ENCODE peak calls at places on chromosome 21, in seven cellular contexts. U, J, M, I, E, F and Q are unnamed samples.

GRCh38 chr21:44794031-44794374 is 7.6 kb downstream of the UBE2G2 start:
- DNase-seq in J (no peak), F (no peak), E (no peak), I (no peak), U (no peak), M (no peak), Q (no peak)

GRCh38 chr21:37878946-37879660 is 37.2 kb downstream of the KCNJ6 start:
- DNase-seq in J (no peak), M (no peak), F (peak), I (no peak), U (peak), E (no peak), Q (no peak)

GRCh38 chr21:46159841-46160562 is 4.6 kb upstream of the FTCD start:
- DNase-seq in F (no peak), E (no peak), I (no peak), M (no peak), J (no peak), U (no peak), Q (no peak)

GRCh38 chr21:40254540-40255455 is 387.6 kb downstream of the PCP4 start:
- DNase-seq in M (no peak), J (no peak), U (no peak), E (no peak), I (no peak), F (no peak), Q (no peak)

GRCh38 chr21:36504067-36505058 is 24.4 kb upstream of the CLDN14 start:
- DNase-seq in U (peak), J (no peak), I (peak), F (peak), M (peak), E (peak), Q (peak)

GRCh38 chr21:41965045-41965444 is 11.2 kb upstream of the C2CD2 start:
- DNase-seq in F (no peak), I (no peak), U (no peak), M (no peak), E (no peak), J (no peak), Q (no peak)

GRCh38 chr21:32336711-32337110 is 38.1 kb downstream of the MRAP start:
- DNase-seq in J (no peak), E (no peak), F (peak), M (no peak), I (no peak), U (peak), Q (no peak)

GRCh38 chr21:41663805-41664788 is 102.8 kb downstream of the RIPK4 start:
- DNase-seq in E (peak), U (no peak), M (no peak), J (no peak), F (no peak), I (no peak), Q (no peak)

GRCh38 chr21:44988607-44989537 is 49.0 kb downstream of the SLX9 start:
- DNase-seq in I (no peak), U (no peak), F (no peak), M (no peak), E (no peak), J (no peak), Q (no peak)

GRCh38 chr21:41825881-41826280 is 53.3 kb downstream of the PRDM15 start:
- DNase-seq in J (no peak), U (no peak), I (no peak), E (no peak), M (no peak), F (no peak), Q (no peak)

GRCh38 chr21:33299181-33299752 is 25.5 kb upstream of the IFNAR1 start:
- DNase-seq in M (peak), J (no peak), F (no peak), E (no peak), U (no peak), I (no peak), Q (no peak)

GRCh38 chr21:36471254-36471723 is 8.6 kb downstream of the CLDN14 start:
- DNase-seq in E (no peak), U (no peak), J (no peak), M (no peak), F (no peak), I (no peak), Q (no peak)

GRCh38 chr21:34510148-34511142 is 1.6 kb downstream of the KCNE1 start:
- DNase-seq in U (peak), J (peak), E (peak), M (no peak), I (peak), F (peak), Q (no peak)